ENCODE peak calls at places on chromosomes 2 and 18, in eight cellular contexts. I, W, H, B, L, N, R and U are unnamed samples. For H3K4me1, the result is how much of the 10 kb centered on the place peaks cover.

GRCh38 chr2:62871506-62871905 is 166.0 kb downstream of the EHBP1 start:
- DNase-seq in I (no peak), W (no peak), H (no peak), B (no peak), L (no peak), N (no peak), R (no peak), U (no peak)

GRCh38 chr2:232652505-232652851 is 19.1 kb downstream of the EFHD1 start:
- DNase-seq in I (no peak), W (no peak), H (no peak), B (no peak), L (no peak), N (no peak), R (no peak), U (no peak)

GRCh38 chr2:27723372-27724144 is 48.0 kb upstream of the MRPL33 start:
- DNase-seq in I (peak), W (peak), H (peak), B (peak), L (no peak), N (peak), R (no peak), U (peak)

GRCh38 chr2:172836386-172837200 is 100.9 kb downstream of the RAPGEF4 start:
- DNase-seq in I (no peak), W (no peak), H (no peak), B (no peak), L (no peak), N (no peak), R (no peak), U (peak)

GRCh38 chr18:3902676-3903075 is 452.7 kb downstream of the TGIF1 start:
- DNase-seq in I (no peak), W (no peak), H (no peak), B (no peak), L (no peak), N (no peak), R (no peak), U (no peak)

GRCh38 chr2:119598576-119598975 is 54.3 kb downstream of the CFAP221 start:
- DNase-seq in I (no peak), W (no peak), H (no peak), B (no peak), L (no peak), N (peak), R (no peak), U (no peak)

GRCh38 chr18:40159141-40160017 is 1795.7 kb upstream of the PIK3C3 start:
- DNase-seq in I (no peak), W (no peak), H (no peak), B (no peak), L (no peak), N (peak), R (no peak), U (no peak)

GRCh38 chr18:22470511-22471181 is 52.9 kb upstream of the CTAGE1 start:
- DNase-seq in I (peak), W (no peak), H (no peak), B (no peak), L (no peak), N (peak), R (no peak), U (no peak)

GRCh38 chr2:121450301-121450700 is 80.4 kb upstream of the RNU4ATAC start:
- DNase-seq in I (no peak), W (no peak), H (no peak), B (no peak), L (no peak), N (no peak), R (no peak), U (no peak)

GRCh38 chr2:182866095-182866460 is 359 bp downstream of the FRZB start:
- DNase-seq in I (peak), W (peak), H (no peak), B (no peak), L (no peak), N (peak), R (no peak), U (no peak)

GRCh38 chr2:15302154-15302553 is 259.0 kb downstream of the NBAS start:
- DNase-seq in I (no peak), W (no peak), H (no peak), B (no peak), L (no peak), N (no peak), R (no peak), U (no peak)

GRCh38 chr2:79985145-79985544 is 319.4 kb downstream of the LRRTM1 start:
- DNase-seq in I (no peak), W (no peak), H (no peak), B (no peak), L (no peak), N (no peak), R (no peak), U (no peak)

GRCh38 chr2:105179469-105180372 is 61.8 kb upstream of the GPR45 start:
- DNase-seq in I (peak), W (no peak), H (no peak), B (no peak), L (no peak), N (peak), R (no peak), U (peak)

GRCh38 chr2:48727560-48727959 is 28.0 kb downstream of the LHCGR start:
- DNase-seq in I (no peak), W (no peak), H (no peak), B (no peak), L (no peak), N (no peak), R (no peak), U (no peak)

GRCh38 chr2:164711246-164712138 is 90.2 kb upstream of the GRB14 start:
- DNase-seq in I (no peak), W (no peak), H (no peak), B (no peak), L (no peak), N (no peak), R (no peak), U (no peak)
- H3K4me3 ChIP-seq in I (no peak), W (no peak), H (no peak), B (no peak), L (no peak), N (no peak), R (no peak), U (no peak)

DNA sequence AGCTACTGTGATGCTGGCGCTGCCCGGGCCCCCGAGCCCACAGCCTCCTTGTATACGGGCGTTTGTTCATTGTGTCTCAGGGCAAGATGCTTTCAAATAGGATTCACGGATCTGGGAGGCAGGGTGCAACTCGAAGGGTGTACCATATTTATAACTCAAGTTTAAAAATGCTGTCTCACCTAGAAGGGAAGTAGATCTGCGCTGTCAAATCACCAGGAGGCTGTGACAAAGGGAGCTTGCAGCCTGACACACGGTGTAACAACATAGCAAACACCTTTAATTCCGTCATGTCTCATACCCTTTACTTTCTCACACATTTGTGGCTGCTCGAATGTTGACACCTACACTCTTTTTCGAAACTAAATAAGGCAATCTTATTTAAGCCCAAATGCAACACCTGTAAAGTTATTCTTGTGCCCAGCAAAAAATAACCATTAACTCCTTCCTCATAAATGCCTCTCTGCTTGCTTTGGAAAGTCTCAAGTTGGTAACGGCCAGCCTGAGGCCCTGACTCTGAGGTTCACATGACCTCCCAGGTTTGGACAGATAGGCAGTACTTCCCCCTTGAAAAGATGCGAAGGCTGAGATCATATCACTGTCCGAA is 11.7 kb downstream of the ZEB2 start:
- DNase-seq in I (peak), W (no peak), H (no peak), B (no peak), L (no peak), N (no peak), R (no peak), U (no peak)
- H3K4me1 ChIP-seq in I (under half), W (under half), H (under half), B (half or more), L (half or more), N (half or more), R (under half), U (half or more)

DNA sequence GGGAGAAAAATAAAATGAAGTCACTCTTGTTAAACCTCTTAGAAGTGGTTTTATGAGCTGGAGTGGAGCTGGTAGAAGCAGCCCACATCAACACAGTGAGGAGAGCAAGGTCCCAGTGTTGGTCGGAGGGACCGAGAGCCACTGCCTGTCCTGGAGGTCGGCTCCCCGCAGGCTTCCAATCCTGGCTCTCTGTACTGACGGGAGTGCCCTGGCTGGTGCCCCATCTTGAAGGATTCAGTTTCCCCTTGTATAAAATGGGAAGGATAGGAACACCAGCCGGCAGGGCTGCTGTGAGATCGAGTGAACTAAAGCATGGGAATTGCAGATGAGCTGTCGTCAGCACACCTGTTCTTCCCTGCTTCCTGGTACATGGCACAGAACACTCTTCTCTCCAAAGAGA is 104.3 kb upstream of the ID2 start:
- DNase-seq in I (no peak), W (no peak), H (no peak), B (no peak), L (no peak), N (no peak), R (no peak), U (no peak)
- H3K4me3 ChIP-seq in I (no peak), W (no peak), H (no peak), B (no peak), L (no peak), N (no peak), R (no peak), U (no peak)

DNA sequence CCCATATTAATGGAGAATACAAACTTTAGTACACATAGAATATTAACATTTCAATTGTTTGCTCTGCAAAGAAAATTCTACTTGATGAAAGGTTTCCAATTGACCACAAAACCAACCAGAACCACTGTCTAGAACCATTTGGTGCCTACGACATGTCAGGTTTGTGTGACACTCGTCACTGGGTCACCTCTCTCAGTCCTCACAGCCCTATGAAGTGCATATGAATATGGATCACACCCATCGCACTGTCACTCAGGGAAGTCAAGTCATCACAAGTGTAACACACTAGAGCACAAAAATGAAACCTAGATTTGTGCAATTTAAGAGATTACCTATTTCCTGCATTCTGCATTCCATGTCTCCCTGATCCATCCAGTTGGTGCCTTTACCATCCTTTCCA is 43.7 kb downstream of the PTPN2 start:
- DNase-seq in I (no peak), W (no peak), H (no peak), B (no peak), L (no peak), N (no peak), R (no peak), U (no peak)
- H3K4me1 ChIP-seq in I (under half), W (under half), H (under half), B (under half), L (half or more), N (under half), R (under half), U (half or more)

GRCh38 chr2:181774601-181775179 is 94.4 kb upstream of the NEUROD1 start:
- DNase-seq in I (no peak), W (no peak), H (no peak), B (no peak), L (no peak), N (no peak), R (no peak), U (no peak)
- H3K4me3 ChIP-seq in I (no peak), W (no peak), H (no peak), B (no peak), L (no peak), N (no peak), R (no peak), U (no peak)

GRCh38 chr2:61461404-61461803 is 9.5 kb downstream of the USP34 start:
- DNase-seq in I (no peak), W (no peak), H (no peak), B (no peak), L (no peak), N (no peak), R (no peak), U (no peak)

GRCh38 chr2:61469424-61470121 is 1.3 kb downstream of the USP34 start:
- DNase-seq in I (no peak), W (no peak), H (no peak), B (no peak), L (no peak), N (no peak), R (no peak), U (peak)

GRCh38 chr2:61460168-61460567 is 10.7 kb downstream of the USP34 start:
- DNase-seq in I (no peak), W (no peak), H (no peak), B (no peak), L (no peak), N (no peak), R (no peak), U (no peak)

GRCh38 chr2:61463769-61464475 is 7.0 kb downstream of the USP34 start:
- DNase-seq in I (no peak), W (no peak), H (no peak), B (no peak), L (no peak), N (no peak), R (no peak), U (no peak)

GRCh38 chr2:61465045-61465444 is 5.8 kb downstream of the USP34 start:
- DNase-seq in I (no peak), W (no peak), H (no peak), B (no peak), L (no peak), N (no peak), R (no peak), U (no peak)
- H3K4me1 ChIP-seq in I (under half), W (under half), H (half or more), B (half or more), L (half or more), N (under half), R (under half), U (under half)